ENCODE peak calls at places on chromosomes 6 and 20, in nine cellular contexts. H is fibroblast of mammary gland, A is cardiac muscle cell, N is PC-3, K is sigmoid colon, J is tibial nerve, L is A549, T is cardiac fibroblast, P is OCI-LY7. M is an unnamed sample.

GRCh38 chr20:21397341-21398108 is at the start of gene NKX2-4:
- DNase-seq in N (no peak), L (no peak), T (no peak), H (no peak), J (no peak), K (no peak), P (no peak), A (no peak), M (no peak)

GRCh38 chr20:54139188-54139587 is 34.6 kb downstream of the CYP24A1 start:
- DNase-seq in H (peak), L (no peak), T (peak), K (no peak), J (no peak), P (no peak), N (peak), A (no peak), M (no peak)

GRCh38 chr6:129289442-129289841 is 406.5 kb downstream of the LAMA2 start:
- DNase-seq in N (no peak), P (no peak), H (no peak), K (no peak), A (no peak), J (no peak), L (no peak), T (no peak), M (no peak)

GRCh38 chr6:158067436-158068015 is 85.9 kb downstream of the SYNJ2 start:
- DNase-seq in J (no peak), T (no peak), H (no peak), P (no peak), N (peak), L (no peak), A (no peak), K (peak), M (no peak)

GRCh38 chr6:133432021-133432989 is 191.1 kb downstream of the EYA4 start:
- DNase-seq in N (no peak), P (no peak), J (no peak), A (no peak), T (peak), K (no peak), H (peak), L (no peak), M (no peak)

GRCh38 chr6:87155920-87156600 is 695 bp downstream of the ZNF292 start:
- DNase-seq in T (peak), J (peak), L (peak), H (peak), P (peak), A (peak), K (peak), N (peak), M (peak)

GRCh38 chr6:110217255-110217654 is 37.0 kb downstream of the CDC40 start:
- DNase-seq in H (peak), P (no peak), A (no peak), T (peak), J (no peak), N (no peak), L (no peak), K (no peak), M (peak)

GRCh38 chr6:147970970-147971369 is 371.7 kb upstream of the SASH1 start:
- DNase-seq in L (no peak), P (peak), T (peak), A (peak), K (no peak), H (peak), J (no peak), N (peak), M (peak)

GRCh38 chr6:52564856-52565255 is 12.0 kb downstream of the TRAM2 start:
- DNase-seq in N (no peak), A (no peak), T (no peak), K (no peak), H (no peak), P (no peak), J (no peak), L (no peak), M (peak)
- TF ChIP-seq CTCF in N (no peak), A (no peak), T (no peak), K (no peak), H (no peak), P (no peak), J (no peak), L (no peak), M (no peak)

DNA sequence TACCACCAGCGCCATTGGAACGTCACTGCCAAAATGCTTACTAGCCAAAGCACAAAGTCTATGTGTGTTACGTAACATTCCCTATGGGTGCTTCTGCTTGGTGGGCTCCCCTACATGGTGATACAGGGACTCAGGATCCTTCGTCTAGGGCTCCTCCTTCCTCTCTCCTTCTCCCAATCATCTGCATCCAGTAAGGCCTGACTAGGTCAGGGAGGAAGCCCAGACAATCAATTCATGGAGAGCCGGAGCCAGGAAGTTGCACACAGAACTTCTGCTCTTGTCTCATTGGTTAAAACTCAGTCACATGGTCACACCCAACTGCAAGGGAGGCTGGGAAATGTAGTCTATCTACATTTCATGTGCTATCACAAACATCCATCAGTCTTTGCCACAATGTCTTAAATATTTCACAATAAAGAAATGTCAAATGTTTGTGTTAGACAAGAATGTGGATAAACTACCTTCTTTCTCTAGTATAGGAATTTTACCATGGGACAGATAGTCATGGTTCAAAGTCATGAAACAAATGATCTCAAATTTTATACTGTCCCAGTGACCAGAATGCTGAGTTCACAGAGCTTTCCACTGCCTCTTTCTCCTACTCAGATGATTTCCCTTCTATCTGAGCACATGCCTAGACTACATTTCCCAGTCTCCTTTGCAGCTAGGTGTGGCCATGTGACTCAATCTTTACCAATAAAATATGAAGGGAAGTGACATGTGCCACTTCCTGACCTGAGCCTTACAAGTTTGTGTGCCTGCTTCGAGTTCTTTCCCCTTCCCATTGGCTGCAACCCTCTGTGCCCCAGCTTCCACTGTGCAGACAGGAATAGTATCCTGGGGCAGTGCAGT is 9.3 kb upstream of the KCNK15 start:
- DNase-seq in J (no peak), T (peak), A (peak), H (peak), P (peak), L (peak), K (peak), N (peak), M (peak)
- H3K4me3 ChIP-seq in J (no peak), T (no peak), A (no peak), H (no peak), P (peak), L (no peak), K (no peak), N (no peak), M (peak)

GRCh38 chr6:85642774-85643529 is at the start of gene SYNCRIP:
- DNase-seq in A (peak), P (peak), T (peak), J (peak), K (peak), H (peak), N (peak), L (peak), M (peak)

GRCh38 chr6:85640806-85641205 is 1.9 kb downstream of the SYNCRIP start:
- DNase-seq in A (no peak), P (no peak), H (peak), N (no peak), L (no peak), T (no peak), K (no peak), J (no peak), M (peak)

GRCh38 chr6:85643530-85644373 is 1.1 kb upstream of the SYNCRIP start:
- DNase-seq in P (peak), T (peak), A (peak), J (peak), K (peak), N (peak), L (peak), H (peak), M (peak)

GRCh38 chr6:85641522-85641915 is 1.2 kb downstream of the SYNCRIP start:
- DNase-seq in J (no peak), N (peak), T (peak), K (no peak), A (no peak), L (no peak), P (peak), H (peak), M (peak)

DNA sequence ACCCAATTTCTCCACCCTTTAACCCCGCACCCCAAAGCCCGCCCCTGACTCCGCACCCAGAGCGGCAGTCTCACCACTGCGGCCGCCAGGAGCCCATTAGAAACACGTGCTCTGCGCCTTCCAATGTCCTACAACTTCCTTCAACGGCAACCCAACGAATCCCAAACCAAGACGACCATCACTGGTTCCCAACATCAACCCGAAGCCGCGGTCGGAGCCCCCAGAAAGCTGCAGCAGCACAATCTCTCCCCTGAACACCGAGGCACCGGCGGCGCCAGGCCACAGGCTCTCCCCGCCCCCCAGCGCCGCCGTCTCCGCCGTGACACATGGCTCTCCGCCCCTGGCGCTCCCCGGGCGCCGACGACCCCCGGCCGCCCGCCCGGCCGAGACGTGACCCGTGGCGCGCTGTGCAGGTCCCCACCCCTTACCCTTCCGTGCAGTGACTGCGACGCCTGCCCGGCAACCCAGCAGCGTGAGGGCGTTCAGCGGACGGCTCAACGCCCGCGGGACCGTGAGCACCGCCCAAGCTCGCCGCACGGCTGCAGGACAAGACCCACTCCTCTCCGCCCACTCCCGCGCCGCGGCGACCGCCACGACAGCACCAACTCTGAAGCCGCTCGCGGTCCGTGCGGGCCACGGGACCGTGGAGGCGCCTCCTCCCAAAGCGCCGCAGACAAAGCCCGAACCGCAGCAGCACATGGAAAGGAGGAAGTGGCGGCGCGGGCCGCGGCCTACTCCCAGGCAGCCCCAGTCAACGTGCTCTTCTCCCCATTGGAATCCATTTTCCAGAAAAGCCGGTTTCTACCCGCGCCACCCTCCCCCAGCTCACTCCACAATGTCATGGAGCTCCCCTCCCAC is 541 bp downstream of the SYNCRIP start:
- DNase-seq in J (peak), K (peak), T (peak), H (peak), L (no peak), A (peak), N (peak), P (peak), M (peak)
- TF ChIP-seq CTCF in J (no peak), K (peak), T (no peak), H (no peak), L (no peak), A (no peak), N (no peak), P (no peak), M (peak)

GRCh38 chr20:2691663-2692035 is 931 bp upstream of the EBF4 start:
- DNase-seq in P (no peak), L (no peak), J (no peak), N (no peak), K (no peak), T (no peak), H (no peak), A (no peak), M (no peak)
- H3K4me3 ChIP-seq in P (no peak), L (peak), J (no peak), N (no peak), K (peak), T (no peak), H (no peak), A (no peak), M (no peak)

GRCh38 chr20:47501483-47502270 is at the start of gene NCOA3:
- DNase-seq in A (peak), T (peak), P (peak), H (peak), J (peak), N (peak), L (peak), K (peak), M (peak)
- TF ChIP-seq CTCF in A (peak), T (peak), P (peak), H (no peak), J (peak), N (peak), L (no peak), K (peak), M (peak)

DNA sequence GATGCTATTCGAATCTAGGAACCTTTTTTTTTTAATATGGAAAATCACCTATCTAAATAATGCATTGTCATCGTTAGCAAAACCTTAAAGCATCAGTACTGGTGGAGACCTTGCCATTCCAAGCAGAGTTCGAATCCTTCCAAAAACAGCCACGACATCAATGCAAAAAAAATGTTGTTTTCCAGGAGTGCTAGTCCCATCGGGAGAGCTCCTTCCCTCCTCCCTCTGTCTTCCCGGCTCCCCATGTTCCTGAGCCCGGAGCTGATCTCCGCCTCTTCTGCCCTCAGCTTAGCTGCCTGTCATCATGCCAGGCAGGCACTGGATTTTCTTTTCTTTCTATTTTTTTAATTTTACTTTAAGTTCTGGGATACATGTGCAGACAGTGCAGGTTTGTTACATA is 153.6 kb upstream of the QKI start:
- DNase-seq in P (no peak), K (no peak), A (no peak), T (no peak), H (no peak), L (no peak), N (no peak), J (no peak), M (no peak)
- H3K4me3 ChIP-seq in P (no peak), K (no peak), A (no peak), T (no peak), H (no peak), L (no peak), N (no peak), J (peak), M (peak)

M was measured in choroid plexus epithelial cell.